ENCODE peak calls at places on chromosomes 1 and 21, in seven cellular contexts. R is amniotic stem cell, T is NCI-H2081, I is C1 segment of cervical spinal cord, O is AG04450, W is brain microvascular endothelial cell, V is Calu3. J is an unnamed sample.

GRCh38 chr1:42164551-42165420 is at the start of gene GUCA2A:
- DNase-seq in R (no peak), T (no peak), I (no peak), O (no peak), W (no peak), V (no peak), J (peak)

GRCh38 chr21:14361958-14362357 is 21.0 kb downstream of the HSPA13 start:
- DNase-seq in R (no peak), T (no peak), I (no peak), O (no peak), W (peak), V (no peak), J (no peak)

GRCh38 chr1:185419718-185420117 is 102.7 kb upstream of the IVNS1ABP start:
- DNase-seq in R (no peak), T (no peak), I (no peak), O (no peak), W (peak), V (no peak), J (no peak)

GRCh38 chr21:45880097-45881068 is 101.2 kb upstream of the COL6A1 start:
- DNase-seq in R (peak), T (peak), I (peak), O (no peak), W (peak), V (peak), J (peak)

GRCh38 chr1:162626089-162626488 is 6.2 kb upstream of the DDR2 start:
- DNase-seq in R (no peak), T (no peak), I (no peak), O (no peak), W (no peak), V (no peak), J (no peak)

GRCh38 chr1:224373008-224373590 is 16.4 kb downstream of the CNIH4 start:
- DNase-seq in R (no peak), T (no peak), I (no peak), O (no peak), W (no peak), V (no peak), J (no peak)

GRCh38 chr1:221877365-221877764 is 135.5 kb upstream of the DUSP10 start:
- DNase-seq in R (no peak), T (no peak), I (no peak), O (no peak), W (no peak), V (no peak), J (no peak)

GRCh38 chr1:215405211-215405610 is 161.9 kb upstream of the KCTD3 start:
- DNase-seq in R (no peak), T (no peak), I (no peak), O (no peak), W (no peak), V (no peak), J (no peak)

GRCh38 chr1:11847667-11848445 is at the start of gene NPPA:
- DNase-seq in R (no peak), T (peak), I (no peak), O (no peak), W (no peak), V (no peak), J (no peak)

J was measured in transverse colon.